ENCODE peak calls at places on chromosomes 16 and 17, in six cellular contexts. J is EL, A is DMS153, U is HTR-8/SVneo, O is epithelial cell of esophagus, N is psoas muscle. T is an unnamed sample.

GRCh38 chr16:12377497-12377896 is 401.0 kb downstream of the SNX29 start:
- DNase-seq in J (no peak), A (no peak), U (no peak), O (no peak), N (no peak), T (no peak)

GRCh38 chr16:57186630-57187507 is 740 bp downstream of the RSPRY1 start:
- DNase-seq in J (peak; percentile 39), A (no peak), U (peak; percentile 10), O (peak; percentile 36), N (no peak), T (no peak)

GRCh38 chr17:75390982-75391381 is 14.5 kb downstream of the GRB2 start:
- DNase-seq in J (no peak), A (no peak), U (no peak), O (no peak), N (no peak), T (no peak)

GRCh38 chr16:88892065-88892464 is 25.6 kb upstream of the PABPN1L start:
- DNase-seq in J (no peak), A (no peak), U (no peak), O (no peak), N (no peak), T (no peak)

GRCh38 chr16:4693956-4694663 is 748 bp downstream of the NUDT16L1 start:
- DNase-seq in J (peak; percentile 41), A (no peak), U (peak; percentile 45), O (peak; percentile 38), N (peak; percentile 73), T (no peak)

GRCh38 chr16:89012622-89012995 is 35.6 kb upstream of the CBFA2T3 start:
- DNase-seq in J (no peak), A (no peak), U (no peak), O (no peak), N (no peak), T (no peak)

GRCh38 chr16:47260496-47260895 is 116.8 kb upstream of the NETO2 start:
- DNase-seq in J (no peak), A (no peak), U (no peak), O (no peak), N (no peak), T (no peak)

GRCh38 chr17:48012151-48012520 is 25.5 kb downstream of the COPZ2 start:
- DNase-seq in J (peak; percentile 50), A (peak; percentile 59), U (no peak), O (no peak), N (no peak), T (no peak)

GRCh38 chr16:86479419-86479818 is 30.9 kb upstream of the FOXF1 start:
- DNase-seq in J (peak; percentile 47), A (no peak), U (no peak), O (no peak), N (no peak), T (no peak)

GRCh38 chr17:77842148-77842905 is 116.2 kb upstream of the TNRC6C start:
- DNase-seq in J (peak; percentile 65), A (peak; percentile 66), U (peak; percentile 48), O (no peak), N (no peak), T (no peak)

GRCh38 chr17:75133001-75133400 is 1.5 kb upstream of the NT5C start:
- DNase-seq in J (no peak), A (no peak), U (no peak), O (no peak), N (no peak), T (no peak)

GRCh38 chr16:72723781-72724180 is 324.1 kb downstream of the ZFHX3 start:
- DNase-seq in J (peak; percentile 61), A (no peak), U (no peak), O (peak; percentile 74), N (no peak), T (no peak)

GRCh38 chr17:76569607-76570279 is 15.9 kb downstream of the ST6GALNAC2 start:
- DNase-seq in J (no peak), A (no peak), U (no peak), O (no peak), N (peak; percentile 83), T (no peak)

GRCh38 chr16:86519649-86520316 is 9.5 kb downstream of the FOXF1 start:
- DNase-seq in J (peak; percentile 65), A (no peak), U (peak; percentile 79), O (peak; percentile 59), N (peak; percentile 81), T (no peak)

GRCh38 chr16:57178793-57179212 is 7.0 kb downstream of the PSME3IP1 start:
- DNase-seq in J (no peak), A (no peak), U (no peak), O (peak; percentile 21), N (no peak), T (no peak)

GRCh38 chr16:81626181-81626674 is 152.9 kb upstream of the PLCG2 start:
- DNase-seq in J (peak; percentile 50), A (no peak), U (no peak), O (peak; percentile 63), N (no peak), T (no peak)

GRCh38 chr17:63497708-63498483 is 21.0 kb downstream of the ACE start:
- DNase-seq in J (peak; percentile 15), A (peak; percentile 9), U (no peak), O (peak; percentile 35), N (no peak), T (no peak)

GRCh38 chr16:84266451-84266850 is 26.6 kb upstream of the KCNG4 start:
- DNase-seq in J (peak; percentile 52), A (peak; percentile 50), U (peak; percentile 69), O (peak; percentile 59), N (no peak), T (no peak)

GRCh38 chr17:36524428-36524876 is 10.2 kb downstream of the MYO19 start:
- DNase-seq in J (peak; percentile 25), A (no peak), U (no peak), O (peak; percentile 82), N (no peak), T (no peak)

GRCh38 chr17:78142113-78142861 is 3.9 kb upstream of the C17orf99 start:
- DNase-seq in J (peak; percentile 47), A (peak; percentile 64), U (peak; percentile 50), O (peak; percentile 99), N (no peak), T (no peak)

GRCh38 chr16:66695474-66695934 is 1.0 kb downstream of the CMTM4 start:
- DNase-seq in J (no peak), A (no peak), U (no peak), O (no peak), N (no peak), T (no peak)

GRCh38 chr17:8128125-8128784 is 4.3 kb upstream of the HES7 start:
- DNase-seq in J (no peak), A (no peak), U (no peak), O (no peak), N (peak; percentile 8), T (no peak)

GRCh38 chr17:30761058-30761457 is 63.4 kb downstream of the CRLF3 start:
- DNase-seq in J (no peak), A (no peak), U (no peak), O (no peak), N (no peak), T (no peak)

GRCh38 chr16:85497622-85498314 is 115.4 kb upstream of the GSE1 start:
- DNase-seq in J (no peak), A (no peak), U (no peak), O (no peak), N (no peak), T (no peak)

GRCh38 chr17:82892869-82893565 is 53.2 kb upstream of the ZNF750 start:
- DNase-seq in J (no peak), A (no peak), U (no peak), O (no peak), N (peak; percentile 60), T (no peak)

GRCh38 chr16:17211797-17212196 is 259.0 kb downstream of the XYLT1 start:
- DNase-seq in J (no peak), A (no peak), U (no peak), O (no peak), N (no peak), T (no peak)

GRCh38 chr17:40031706-40032105 is 16.5 kb downstream of the CSF3 start:
- DNase-seq in J (no peak), A (no peak), U (no peak), O (no peak), N (no peak), T (no peak)